ENCODE peak calls at places on chromosome 18, in four cellular contexts. H is central memory CD4-positive, alpha-beta T cell; N is trophoblast cell; A is HTR-8/SVneo. E is an unnamed sample.

GRCh38 chr18:9612215-9612830 is 2.0 kb downstream of the PPP4R1 start:
- DNase-seq in H (peak), A (peak), N (peak), E (peak)

GRCh38 chr18:24276994-24277393 is 120.6 kb downstream of the OSBPL1A start:
- DNase-seq in H (no peak), A (no peak), N (no peak), E (no peak)

GRCh38 chr18:55588001-55588875 is at the start of gene TCF4:
- DNase-seq in A (peak), N (peak), H (no peak), E (peak)

GRCh38 chr18:5309888-5310470 is 14.5 kb upstream of the ZBTB14 start:
- DNase-seq in A (no peak), N (no peak), H (peak), E (no peak)

GRCh38 chr18:35042389-35043066 is 1.3 kb downstream of the MAPRE2 start:
- DNase-seq in A (no peak), H (peak), N (no peak), E (no peak)

GRCh38 chr18:74234326-74235171 is 57.2 kb downstream of the CYB5A start:
- DNase-seq in A (no peak), H (no peak), N (no peak), E (peak)

GRCh38 chr18:23580677-23581367 is 5.5 kb downstream of the NPC1 start:
- DNase-seq in A (no peak), H (no peak), N (peak), E (no peak)

GRCh38 chr18:23071285-23071684 is 64.0 kb upstream of the CABLES1 start:
- DNase-seq in H (peak), N (no peak), A (no peak), E (no peak)

GRCh38 chr18:22816266-22817176 is 116.6 kb upstream of the RBBP8 start:
- DNase-seq in H (no peak), N (no peak), A (no peak), E (no peak)

GRCh38 chr18:65175681-65176080 is 575.1 kb upstream of the CDH7 start:
- DNase-seq in A (no peak), H (no peak), N (no peak), E (no peak)

GRCh38 chr18:44887227-44887631 is 206.5 kb downstream of the SETBP1 start:
- DNase-seq in N (peak), H (no peak), A (no peak), E (no peak)

GRCh38 chr18:43115076-43116035 is at the start of gene RIT2:
- DNase-seq in N (no peak), H (no peak), A (no peak), E (no peak)

GRCh38 chr18:8212893-8213805 is 396.1 kb upstream of the RAB12 start:
- DNase-seq in N (no peak), H (no peak), A (peak), E (peak)

GRCh38 chr18:2985628-2986027 is 27.3 kb downstream of the LPIN2 start:
- DNase-seq in H (peak), N (no peak), A (no peak), E (peak)

GRCh38 chr18:55338955-55339662 is 248.9 kb downstream of the TCF4 start:
- DNase-seq in A (no peak), H (no peak), N (no peak), E (no peak)

GRCh38 chr18:43277164-43277600 is at the start of gene SYT4:
- DNase-seq in H (no peak), A (no peak), N (peak), E (peak)

GRCh38 chr18:22113144-22113813 is 56.1 kb upstream of the GATA6 start:
- DNase-seq in A (no peak), N (no peak), H (no peak), E (no peak)

GRCh38 chr18:31684279-31685096 is at the start of gene B4GALT6:
- DNase-seq in N (no peak), A (no peak), H (no peak), E (peak)

GRCh38 chr18:69998523-69998987 is 50.9 kb upstream of the CD226 start:
- DNase-seq in N (no peak), H (no peak), A (no peak), E (no peak)

GRCh38 chr18:41695441-41695840 is 259.6 kb upstream of the PIK3C3 start:
- DNase-seq in A (no peak), N (no peak), H (no peak), E (no peak)